ENCODE peak calls at places on chromosome 3, in four cellular contexts. C is BE2C, Z is AG04450, H is lower lobe of right lung. D is an unnamed sample.

GRCh38 chr3:30154853-30155252 is 451.5 kb upstream of the TGFBR2 start:
- DNase-seq in C (no peak), Z (no peak), H (no peak), D (no peak)

GRCh38 chr3:185151101-185151958 is 1.5 kb downstream of the C3orf70 start:
- DNase-seq in C (no peak), Z (no peak), H (no peak), D (no peak)

GRCh38 chr3:171398343-171398742 is 61.9 kb downstream of the TNIK start:
- DNase-seq in C (no peak), Z (no peak), H (no peak), D (no peak)

GRCh38 chr3:46517016-46517770 is 19.4 kb downstream of the RTP3 start:
- DNase-seq in C (no peak), Z (no peak), H (no peak), D (no peak)

GRCh38 chr3:189966843-189967242 is 153.9 kb downstream of the P3H2 start:
- DNase-seq in C (no peak), Z (no peak), H (no peak), D (no peak)

GRCh38 chr3:172170310-172170709 is 130.9 kb downstream of the FNDC3B start:
- DNase-seq in C (no peak), Z (no peak), H (no peak), D (no peak)

GRCh38 chr3:42148086-42148842 is 57.1 kb downstream of the TRAK1 start:
- DNase-seq in C (no peak), Z (no peak), H (no peak), D (no peak)

GRCh38 chr3:114608293-114608692 is 314.5 kb downstream of the TIGIT start:
- DNase-seq in C (no peak), Z (peak), H (no peak), D (no peak)

GRCh38 chr3:17469954-17470353 is 272.5 kb downstream of the TBC1D5 start:
- DNase-seq in C (no peak), Z (no peak), H (no peak), D (no peak)

GRCh38 chr3:177336841-177337430 is 139.7 kb upstream of the TBL1XR1 start:
- DNase-seq in C (no peak), Z (no peak), H (no peak), D (no peak)

GRCh38 chr3:8301977-8302589 is 199.5 kb upstream of the LMCD1 start:
- DNase-seq in C (no peak), Z (peak), H (no peak), D (no peak)

GRCh38 chr3:11996500-11996899 is 7.7 kb upstream of the SYN2 start:
- DNase-seq in C (peak), Z (no peak), H (no peak), D (no peak)

GRCh38 chr3:189188466-189188865 is 16.7 kb downstream of the TPRG1 start:
- DNase-seq in C (no peak), Z (no peak), H (no peak), D (no peak)

GRCh38 chr3:156404217-156404616 is 150.7 kb downstream of the SSR3 start:
- DNase-seq in C (no peak), Z (no peak), H (no peak), D (no peak)

GRCh38 chr3:44914936-44915335 is 40.5 kb downstream of the TGM4 start:
- DNase-seq in C (no peak), Z (no peak), H (no peak), D (no peak)
- TF ChIP-seq CTCF in C (peak), Z (peak), H (peak), D (no peak)

GRCh38 chr3:52539010-52539653 is 2.7 kb downstream of the UQCC5 start:
- DNase-seq in C (no peak), Z (no peak), H (no peak), D (no peak)
- H3K4me3 ChIP-seq in C (no peak), Z (no peak), H (no peak), D (peak)

GRCh38 chr3:132256984-132257383 is 60.2 kb upstream of the ACP3 start:
- DNase-seq in C (peak), Z (peak), H (no peak), D (no peak)
- TF ChIP-seq CTCF in C (peak), Z (peak), H (peak), D (peak)

DNA sequence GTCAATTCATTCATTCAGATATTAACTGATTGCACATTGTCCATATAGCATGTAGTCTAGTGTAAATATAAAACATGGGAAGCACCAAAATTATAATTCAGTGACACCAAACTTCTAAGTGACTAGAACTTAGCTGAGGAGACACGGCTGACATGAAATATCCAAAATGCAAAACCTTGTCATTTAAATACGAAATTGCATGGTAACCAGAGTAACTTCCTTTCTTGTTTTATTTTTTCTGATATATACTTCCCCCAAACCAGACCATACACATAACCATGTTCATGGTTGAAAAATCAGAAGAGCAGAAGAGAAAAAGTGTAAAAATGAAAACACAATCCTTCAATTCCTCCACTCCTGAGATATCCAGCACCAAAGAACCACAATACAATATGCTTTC is 38.0 kb downstream of the CBLB start:
- DNase-seq in C (no peak), Z (no peak), H (no peak), D (no peak)
- H3K4me3 ChIP-seq in C (no peak), Z (no peak), H (no peak), D (no peak)

D was measured in left lung.